ENCODE peak calls at places on chromosome 6, in four cellular contexts. F is aorta, N is left ventricle myocardium inferior, X is HepG2. H is an unnamed sample.

GRCh38 chr6:89763550-89763949 is 56.0 kb downstream of the MDN1 start:
- DNase-seq in F (no peak), N (no peak), X (no peak), H (no peak)

GRCh38 chr6:137013738-137014602 is 30.8 kb downstream of the IL20RA start:
- DNase-seq in F (no peak), N (no peak), X (peak; percentile 18), H (peak; percentile 15)

GRCh38 chr6:8760951-8761350 is 325.6 kb upstream of the SLC35B3 start:
- DNase-seq in F (no peak), N (no peak), X (no peak), H (no peak)

GRCh38 chr6:132446842-132447241 is 45.6 kb upstream of the MOXD1 start:
- DNase-seq in F (no peak), N (no peak), X (no peak), H (no peak)

GRCh38 chr6:93799226-93799625 is 379.9 kb upstream of the EPHA7 start:
- DNase-seq in F (no peak), N (no peak), X (no peak), H (no peak)

GRCh38 chr6:138107078-138107751 is at the start of gene PERP:
- DNase-seq in F (peak; percentile 74), N (peak; percentile 60), X (peak; percentile 68), H (no peak)

GRCh38 chr6:11236351-11236750 is 3.9 kb upstream of the NEDD9 start:
- DNase-seq in F (no peak), N (no peak), X (no peak), H (no peak)

GRCh38 chr6:81865712-81866111 is 113.2 kb upstream of the TENT5A start:
- DNase-seq in F (no peak), N (no peak), X (peak; percentile 51), H (no peak)

GRCh38 chr6:71544028-71544427 is 255.4 kb downstream of the OGFRL1 start:
- DNase-seq in F (no peak), N (no peak), X (no peak), H (no peak)

GRCh38 chr6:3287976-3288707 is 29.4 kb downstream of the PSMG4 start:
- DNase-seq in F (no peak), N (no peak), X (no peak), H (no peak)

GRCh38 chr6:80690611-80691090 is 584.2 kb downstream of the BCKDHB start:
- DNase-seq in F (no peak), N (no peak), X (no peak), H (no peak)

GRCh38 chr6:154579046-154579823 is 68.8 kb upstream of the CNKSR3 start:
- DNase-seq in F (no peak), N (no peak), X (no peak), H (no peak)

DNA sequence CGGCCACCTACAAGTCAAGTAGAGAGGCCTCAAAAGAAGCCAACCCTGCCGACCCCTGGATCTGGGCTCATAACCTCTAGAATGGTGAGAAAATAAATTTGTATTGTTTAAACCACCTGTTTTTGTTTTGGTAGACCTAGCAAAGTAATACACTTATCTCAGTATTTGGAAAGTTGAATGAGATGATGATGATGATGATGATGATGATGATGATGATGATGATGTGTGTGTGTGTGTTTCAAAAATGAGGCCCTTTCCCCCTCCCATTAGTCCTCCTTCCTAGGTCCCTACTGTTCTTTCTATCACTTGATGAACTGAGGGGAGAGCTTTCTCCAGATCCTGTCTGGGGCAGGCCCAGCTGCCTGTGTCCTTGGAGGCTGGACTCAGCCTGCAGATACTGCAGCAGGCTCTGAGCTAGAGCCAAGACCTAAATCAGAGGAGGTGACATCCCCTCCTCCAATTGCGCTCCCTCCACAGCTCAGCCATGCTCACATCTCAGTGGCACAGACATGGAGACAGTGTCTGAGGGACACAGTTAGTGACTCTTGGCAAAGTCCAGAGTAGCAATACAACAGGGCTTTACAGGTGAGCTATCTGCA is 120.1 kb downstream of the LRFN2 start:
- DNase-seq in F (no peak), N (no peak), X (no peak), H (no peak)
- H3K27ac ChIP-seq in F (no peak overlapping the region), N (no peak overlapping the region), X (no peak overlapping the region), H (no peak overlapping the region)

GRCh38 chr6:142342986-142343385 is 41.2 kb downstream of the ADGRG6 start:
- DNase-seq in F (no peak), N (no peak), X (no peak), H (no peak)

GRCh38 chr6:142336183-142336582 is 34.4 kb downstream of the ADGRG6 start:
- DNase-seq in F (no peak), N (no peak), X (no peak), H (no peak)

GRCh38 chr6:142339969-142340368 is 38.2 kb downstream of the ADGRG6 start:
- DNase-seq in F (no peak), N (no peak), X (no peak), H (no peak)

GRCh38 chr6:142336787-142337186 is 35.0 kb downstream of the ADGRG6 start:
- DNase-seq in F (no peak), N (no peak), X (no peak), H (no peak)

GRCh38 chr6:142341855-142342330 is 40.1 kb downstream of the ADGRG6 start:
- DNase-seq in F (no peak), N (no peak), X (no peak), H (no peak)
- H3K4me1 ChIP-seq in F (no peaks in the 10 kb centered on the region), N (no peaks in the 10 kb centered on the region), X (peaks cover 17% of the 10 kb centered on the region), H (peaks cover 71% of the 10 kb centered on the region)

GRCh38 chr6:148520109-148520841 is 177.6 kb downstream of the SASH1 start:
- DNase-seq in F (no peak), N (no peak), X (no peak), H (no peak)
- H3K27ac ChIP-seq in F (no peak overlapping the region), N (peak overlapping the region; percentile 87), X (no peak overlapping the region), H (no peak overlapping the region)

DNA sequence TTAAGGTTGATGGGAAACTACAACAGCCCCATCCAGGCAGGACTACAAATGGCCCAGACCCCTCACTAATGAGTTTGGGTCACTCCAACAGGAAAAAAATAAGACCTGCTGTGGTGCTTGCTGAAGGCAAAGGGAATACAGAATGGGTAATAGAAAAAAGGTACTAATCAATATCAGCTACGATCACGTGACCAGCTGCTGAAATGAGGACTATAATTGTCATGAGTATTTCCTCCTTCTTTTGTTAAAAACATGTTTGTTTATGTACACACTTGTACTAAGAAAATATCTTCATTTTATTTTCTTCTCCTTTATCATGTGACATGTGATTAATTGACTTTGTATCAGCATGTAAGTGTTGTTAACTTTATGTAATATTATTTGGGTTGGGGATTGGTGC is 199.9 kb downstream of the GJA1 start:
- DNase-seq in F (no peak), N (no peak), X (no peak), H (no peak)
- H3K4me1 ChIP-seq in F (no peaks in the 10 kb centered on the region), N (no peaks in the 10 kb centered on the region), X (no peaks in the 10 kb centered on the region), H (no peaks in the 10 kb centered on the region)

GRCh38 chr6:5507056-5507722 is 245.9 kb downstream of the FARS2 start:
- DNase-seq in F (no peak), N (no peak), X (no peak), H (no peak)
- H3K27ac ChIP-seq in F (no peak overlapping the region), N (no peak overlapping the region), X (no peak overlapping the region), H (no peak overlapping the region)

GRCh38 chr6:133550026-133550425 is 308.9 kb downstream of the EYA4 start:
- DNase-seq in F (no peak), N (no peak), X (no peak), H (no peak)
- H3K4me1 ChIP-seq in F (peaks cover 2% of the 10 kb centered on the region), N (peaks cover 30% of the 10 kb centered on the region), X (no peaks in the 10 kb centered on the region), H (no peaks in the 10 kb centered on the region)

H was measured in Panc1.